ENCODE peak calls at places on chromosomes 6 and 20, in nine cellular contexts. P is IMR-90, C is Peyer's patch, D is heart left ventricle, E is stomach, X is tibial nerve, U is uterus, M is endothelial cell of umbilical vein, H is body of pancreas. Z is an unnamed sample.

GRCh38 chr6:81774542-81774941 is 22.1 kb upstream of the TENT5A start:
- DNase-seq in E (no peak), P (no peak), X (no peak), C (no peak), U (no peak), D (no peak), M (no peak), H (no peak), Z (no peak)

GRCh38 chr20:40481337-40481736 is 207.7 kb downstream of the MAFB start:
- DNase-seq in C (no peak), P (no peak), H (no peak), X (no peak), M (no peak), U (no peak), D (no peak), E (no peak), Z (peak; percentile 57)

GRCh38 chr20:50704971-50705370 is 13.6 kb upstream of the RIPOR3 start:
- DNase-seq in H (no peak), E (no peak), X (no peak), P (peak; percentile 87), C (no peak), M (no peak), D (no peak), U (no peak), Z (no peak)

GRCh38 chr20:60857708-60858107 is 394.4 kb upstream of the CDH4 start:
- DNase-seq in E (no peak), P (peak; percentile 43), D (no peak), U (no peak), C (no peak), M (no peak), X (no peak), H (no peak), Z (no peak)

GRCh38 chr6:19731286-19731685 is 105.9 kb upstream of the ID4 start:
- DNase-seq in M (no peak), H (no peak), D (no peak), X (no peak), P (peak; percentile 93), C (no peak), U (no peak), E (no peak), Z (no peak)

GRCh38 chr6:109453594-109454482 is 1.7 kb downstream of the MICAL1 start:
- DNase-seq in P (no peak), D (no peak), M (no peak), C (no peak), U (peak; percentile 51), H (no peak), E (no peak), X (no peak), Z (no peak)

GRCh38 chr20:34938466-34939163 is 17.0 kb downstream of the GSS start:
- DNase-seq in M (peak; percentile 81), P (no peak), E (peak; percentile 91), H (peak; percentile 45), U (peak; percentile 27), C (no peak), D (peak; percentile 72), X (peak; percentile 25), Z (no peak)

GRCh38 chr20:56439784-56440291 is 27.8 kb downstream of the CASS4 start:
- DNase-seq in P (peak; percentile 100), U (no peak), H (peak; percentile 17), M (peak; percentile 23), D (peak; percentile 60), C (no peak), E (peak; percentile 35), X (no peak), Z (no peak)

GRCh38 chr20:61662226-61662945 is 403.3 kb downstream of the TAF4 start:
- DNase-seq in M (no peak), D (no peak), E (no peak), H (no peak), U (no peak), X (no peak), P (no peak), C (no peak), Z (no peak)

GRCh38 chr6:110728501-110728900 is 86.8 kb downstream of the CDK19 start:
- DNase-seq in D (no peak), P (no peak), E (no peak), M (no peak), X (no peak), U (no peak), C (no peak), H (no peak), Z (no peak)

GRCh38 chr20:19960745-19961144 is 56.4 kb upstream of the NAA20 start:
- DNase-seq in U (no peak), P (no peak), M (no peak), C (no peak), D (no peak), X (no peak), E (no peak), H (no peak), Z (no peak)

GRCh38 chr20:1964659-1965405 is 29.0 kb downstream of the PDYN start:
- DNase-seq in D (no peak), E (no peak), M (no peak), P (no peak), C (no peak), U (no peak), X (no peak), H (no peak), Z (no peak)

GRCh38 chr6:27091661-27092315 is 155.7 kb upstream of the PRSS16 start:
- DNase-seq in U (no peak), H (no peak), X (no peak), M (peak; percentile 56), P (peak; percentile 95), C (no peak), E (no peak), D (no peak), Z (no peak)

GRCh38 chr6:56226946-56227879 is 20.2 kb downstream of the COL21A1 start:
- DNase-seq in U (no peak), M (no peak), D (no peak), E (no peak), X (no peak), P (peak; percentile 46), H (no peak), C (no peak), Z (no peak)

DNA sequence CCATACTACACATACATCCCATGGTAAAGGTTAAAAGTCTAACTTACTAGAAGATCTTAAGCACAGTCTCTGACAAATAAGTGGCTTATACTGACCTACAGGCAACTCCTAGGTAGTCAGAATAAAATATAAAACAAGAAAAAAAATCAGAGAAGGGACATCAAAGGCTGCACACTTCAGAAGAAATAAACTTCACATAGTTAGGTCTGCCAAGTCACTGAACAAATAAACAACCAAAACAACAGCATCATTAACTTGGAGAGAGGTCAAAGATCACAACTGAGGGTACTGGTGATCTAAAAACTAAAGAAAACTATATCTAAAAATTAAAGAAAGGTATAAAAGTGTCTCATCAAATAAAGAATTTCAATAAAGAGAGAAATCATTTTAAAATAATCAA is 88.1 kb upstream of the UST start:
- DNase-seq in P (no peak), X (no peak), M (no peak), E (no peak), D (no peak), H (no peak), C (no peak), U (no peak), Z (no peak)
- H3K9me3 ChIP-seq in P (peaks cover 3% of the 10 kb centered on the region), X (peaks cover 12% of the 10 kb centered on the region), M (no peaks in the 10 kb centered on the region), E (no peaks in the 10 kb centered on the region), D (no peaks in the 10 kb centered on the region), H (no peaks in the 10 kb centered on the region), C (no peaks in the 10 kb centered on the region), U (no peaks in the 10 kb centered on the region), Z (peaks cover 3% of the 10 kb centered on the region)

GRCh38 chr6:30074331-30075093 is 1.1 kb downstream of the RNF39 start:
- DNase-seq in M (no peak), E (no peak), P (no peak), U (no peak), D (no peak), X (no peak), C (no peak), H (no peak), Z (no peak)
- TF ChIP-seq POLR2A in M (no peak), E (no peak), P (no peak), U (no peak), D (no peak), X (no peak), C (no peak), H (no peak), Z (no peak)

DNA sequence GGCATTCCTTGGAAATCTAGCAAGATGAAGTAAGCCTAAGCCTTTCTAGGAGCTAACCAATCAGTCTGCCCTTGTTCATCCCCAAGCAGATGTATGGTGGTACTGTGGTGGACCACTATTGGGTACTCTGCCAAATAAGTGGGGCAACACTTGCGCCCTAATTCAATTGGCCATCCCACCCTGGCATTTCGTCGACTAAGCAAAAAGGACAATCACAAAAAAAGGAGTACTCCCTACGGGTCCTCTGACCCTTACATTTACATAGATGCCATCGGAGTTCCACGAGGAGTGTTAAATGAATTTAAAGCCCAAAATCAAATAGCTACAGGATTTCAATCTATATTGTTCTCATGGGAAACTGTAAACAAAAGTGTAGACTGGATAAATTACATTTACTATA is 19.5 kb downstream of the CHD6 start:
- DNase-seq in P (no peak), D (no peak), E (no peak), X (no peak), C (no peak), U (no peak), H (no peak), M (no peak), Z (no peak)
- H3K9me3 ChIP-seq in P (peaks cover 36% of the 10 kb centered on the region), D (peaks cover 26% of the 10 kb centered on the region), E (peaks cover 20% of the 10 kb centered on the region), X (peaks cover 48% of the 10 kb centered on the region), C (peaks cover 9% of the 10 kb centered on the region), U (no peaks in the 10 kb centered on the region), H (no peaks in the 10 kb centered on the region), M (peaks cover 3% of the 10 kb centered on the region), Z (peaks cover 32% of the 10 kb centered on the region)

GRCh38 chr20:63626424-63627128 is at the start of gene GMEB2:
- DNase-seq in D (peak; percentile 85), E (peak; percentile 76), X (peak; percentile 53), H (peak; percentile 74), P (no peak), C (peak; percentile 61), U (peak; percentile 78), M (no peak), Z (peak; percentile 94)

GRCh38 chr20:63627700-63628245 is 872 bp upstream of the GMEB2 start:
- DNase-seq in P (no peak), H (no peak), D (peak; percentile 29), X (no peak), E (no peak), U (no peak), M (no peak), C (no peak), Z (no peak)

GRCh38 chr20:63627129-63627699 is 313 bp upstream of the GMEB2 start:
- DNase-seq in C (peak; percentile 93), H (peak; percentile 96), M (peak; percentile 93), D (peak; percentile 94), E (peak; percentile 96), U (peak; percentile 95), X (peak; percentile 90), P (peak; percentile 90), Z (peak; percentile 99)

GRCh38 chr20:63624486-63624885 is 2.4 kb downstream of the GMEB2 start:
- DNase-seq in D (no peak), E (no peak), P (peak; percentile 49), H (no peak), U (no peak), X (no peak), M (no peak), C (no peak), Z (no peak)

DNA sequence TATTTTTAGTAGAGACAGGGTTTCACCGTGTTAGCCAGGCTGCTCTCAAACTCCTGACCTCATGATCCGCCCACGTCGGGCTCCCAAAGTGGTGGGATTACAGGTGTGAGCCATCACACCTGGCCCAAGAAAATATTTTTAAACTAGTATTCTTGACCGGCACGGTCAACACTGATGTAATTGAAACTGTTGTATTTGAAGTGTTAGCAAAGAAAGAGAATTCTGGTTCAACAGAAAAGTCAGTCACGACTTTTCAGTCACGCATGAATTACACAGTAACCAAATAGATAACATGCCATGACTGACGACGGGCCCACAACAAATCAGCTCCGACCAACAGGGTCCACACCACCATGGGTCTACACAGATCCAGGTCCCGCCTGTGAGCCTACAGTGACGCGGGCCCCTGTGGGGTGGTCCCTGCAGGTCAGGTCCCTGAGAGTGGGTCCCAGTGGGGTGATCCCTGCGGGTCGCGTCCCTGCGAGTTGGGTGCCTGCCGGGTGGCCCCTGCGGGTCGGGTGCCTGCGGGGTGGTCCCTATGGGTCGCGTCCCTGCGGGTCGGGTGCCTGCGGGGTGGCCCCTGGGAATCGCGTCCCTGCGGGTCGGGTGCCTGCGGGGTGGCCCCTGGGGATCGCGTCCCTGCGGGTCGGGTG is 1.0 kb downstream of the GMEB2 start:
- DNase-seq in U (peak; percentile 36), P (peak; percentile 17), D (peak; percentile 37), E (no peak), C (no peak), H (peak; percentile 34), M (no peak), X (no peak), Z (no peak)
- TF ChIP-seq POLR2A in U (no peak), P (peak; percentile 61), D (no peak), E (no peak), C (no peak), H (no peak), M (peak; percentile 55), X (no peak), Z (no peak)